ENCODE peak calls at places on chromosomes 4 and X, in seven cellular contexts. One of them, this sample, is unnamed.

GRCh38 chr4:61379406-61379805 is 179.3 kb downstream of the ADGRL3 start:
- DNase-seq in left colon: no peak
- DNase-seq in activated CD4-positive, alpha-beta T cell treated with anti-CD3 and anti-CD28 coated beads, Interleukin-2, amount 50 U/mL, for 4 hours: no peak
- DNase-seq in iris pigment epithelial cell: no peak
- DNase-seq in iPS-NIHi11: no peak
- DNase-seq in AG09309: no peak
- DNase-seq in Kasumi-1: no peak
- DNase-seq in this sample: no peak

GRCh38 chrX:22534643-22535042 is 261.9 kb downstream of the CBLL2 start:
- DNase-seq in left colon: no peak
- DNase-seq in activated CD4-positive, alpha-beta T cell treated with anti-CD3 and anti-CD28 coated beads, Interleukin-2, amount 50 U/mL, for 4 hours: no peak
- DNase-seq in iris pigment epithelial cell: peak
- DNase-seq in iPS-NIHi11: no peak
- DNase-seq in AG09309: peak
- DNase-seq in Kasumi-1: no peak
- DNase-seq in this sample: no peak

GRCh38 chr4:158768577-158769174 is at the start of gene FNIP2:
- DNase-seq in left colon: peak
- DNase-seq in activated CD4-positive, alpha-beta T cell treated with anti-CD3 and anti-CD28 coated beads, Interleukin-2, amount 50 U/mL, for 4 hours: peak
- DNase-seq in iris pigment epithelial cell: peak
- DNase-seq in iPS-NIHi11: peak
- DNase-seq in AG09309: no peak
- DNase-seq in Kasumi-1: peak
- DNase-seq in this sample: no peak

GRCh38 chr4:136637071-136637777 is 895.1 kb downstream of the PCDH18 start:
- DNase-seq in left colon: no peak
- DNase-seq in activated CD4-positive, alpha-beta T cell treated with anti-CD3 and anti-CD28 coated beads, Interleukin-2, amount 50 U/mL, for 4 hours: no peak
- DNase-seq in iris pigment epithelial cell: peak
- DNase-seq in iPS-NIHi11: peak
- DNase-seq in AG09309: no peak
- DNase-seq in Kasumi-1: peak
- DNase-seq in this sample: no peak

GRCh38 chrX:24426921-24427746 is 38.0 kb upstream of the PDK3 start:
- DNase-seq in left colon: no peak
- DNase-seq in activated CD4-positive, alpha-beta T cell treated with anti-CD3 and anti-CD28 coated beads, Interleukin-2, amount 50 U/mL, for 4 hours: no peak
- DNase-seq in iris pigment epithelial cell: no peak
- DNase-seq in iPS-NIHi11: no peak
- DNase-seq in AG09309: no peak
- DNase-seq in Kasumi-1: no peak
- DNase-seq in this sample: no peak

GRCh38 chrX:77510007-77510406 is 62.8 kb downstream of the FGF16 start:
- DNase-seq in left colon: no peak
- DNase-seq in activated CD4-positive, alpha-beta T cell treated with anti-CD3 and anti-CD28 coated beads, Interleukin-2, amount 50 U/mL, for 4 hours: no peak
- DNase-seq in iris pigment epithelial cell: no peak
- DNase-seq in iPS-NIHi11: no peak
- DNase-seq in AG09309: no peak
- DNase-seq in Kasumi-1: no peak
- DNase-seq in this sample: no peak

GRCh38 chr4:186939226-186939625 is 215.6 kb upstream of the FAT1 start:
- DNase-seq in left colon: no peak
- DNase-seq in activated CD4-positive, alpha-beta T cell treated with anti-CD3 and anti-CD28 coated beads, Interleukin-2, amount 50 U/mL, for 4 hours: no peak
- DNase-seq in iris pigment epithelial cell: no peak
- DNase-seq in iPS-NIHi11: no peak
- DNase-seq in AG09309: no peak
- DNase-seq in Kasumi-1: peak
- DNase-seq in this sample: no peak

GRCh38 chr4:184295206-184295605 is 77.5 kb upstream of the ENPP6 start:
- DNase-seq in left colon: peak
- DNase-seq in activated CD4-positive, alpha-beta T cell treated with anti-CD3 and anti-CD28 coated beads, Interleukin-2, amount 50 U/mL, for 4 hours: no peak
- DNase-seq in iris pigment epithelial cell: no peak
- DNase-seq in iPS-NIHi11: no peak
- DNase-seq in AG09309: no peak
- DNase-seq in Kasumi-1: no peak
- DNase-seq in this sample: no peak

GRCh38 chrX:39907964-39908616 is 189.7 kb downstream of the BCOR start:
- DNase-seq in left colon: no peak
- DNase-seq in activated CD4-positive, alpha-beta T cell treated with anti-CD3 and anti-CD28 coated beads, Interleukin-2, amount 50 U/mL, for 4 hours: no peak
- DNase-seq in iris pigment epithelial cell: peak
- DNase-seq in iPS-NIHi11: peak
- DNase-seq in AG09309: peak
- DNase-seq in Kasumi-1: no peak
- DNase-seq in this sample: peak

GRCh38 chr4:2797545-2798305 is 4.8 kb downstream of the SH3BP2 start:
- DNase-seq in left colon: peak
- DNase-seq in activated CD4-positive, alpha-beta T cell treated with anti-CD3 and anti-CD28 coated beads, Interleukin-2, amount 50 U/mL, for 4 hours: peak
- DNase-seq in iris pigment epithelial cell: no peak
- DNase-seq in iPS-NIHi11: no peak
- DNase-seq in AG09309: no peak
- DNase-seq in Kasumi-1: peak
- DNase-seq in this sample: no peak

GRCh38 chr4:2259541-2260267 is 2.2 kb downstream of the MXD4 start:
- DNase-seq in left colon: peak
- DNase-seq in activated CD4-positive, alpha-beta T cell treated with anti-CD3 and anti-CD28 coated beads, Interleukin-2, amount 50 U/mL, for 4 hours: no peak
- DNase-seq in iris pigment epithelial cell: no peak
- DNase-seq in iPS-NIHi11: no peak
- DNase-seq in AG09309: no peak
- DNase-seq in Kasumi-1: no peak
- DNase-seq in this sample: no peak

GRCh38 chrX:22383988-22384387 is 111.3 kb downstream of the CBLL2 start:
- DNase-seq in left colon: no peak
- DNase-seq in activated CD4-positive, alpha-beta T cell treated with anti-CD3 and anti-CD28 coated beads, Interleukin-2, amount 50 U/mL, for 4 hours: no peak
- DNase-seq in iris pigment epithelial cell: no peak
- DNase-seq in iPS-NIHi11: peak
- DNase-seq in AG09309: no peak
- DNase-seq in Kasumi-1: no peak
- DNase-seq in this sample: no peak

GRCh38 chrX:153725832-153726285 is 1.2 kb downstream of the ABCD1 start:
- DNase-seq in left colon: no peak
- DNase-seq in activated CD4-positive, alpha-beta T cell treated with anti-CD3 and anti-CD28 coated beads, Interleukin-2, amount 50 U/mL, for 4 hours: no peak
- DNase-seq in iris pigment epithelial cell: no peak
- DNase-seq in iPS-NIHi11: no peak
- DNase-seq in AG09309: no peak
- DNase-seq in Kasumi-1: no peak
- DNase-seq in this sample: no peak

GRCh38 chr4:81398379-81398778 is 73.3 kb downstream of the RASGEF1B start:
- DNase-seq in left colon: no peak
- DNase-seq in activated CD4-positive, alpha-beta T cell treated with anti-CD3 and anti-CD28 coated beads, Interleukin-2, amount 50 U/mL, for 4 hours: no peak
- DNase-seq in iris pigment epithelial cell: no peak
- DNase-seq in iPS-NIHi11: no peak
- DNase-seq in AG09309: no peak
- DNase-seq in Kasumi-1: no peak
- DNase-seq in this sample: no peak

GRCh38 chr4:167903291-167903721 is 189.0 kb upstream of the ANXA10 start:
- DNase-seq in left colon: no peak
- DNase-seq in activated CD4-positive, alpha-beta T cell treated with anti-CD3 and anti-CD28 coated beads, Interleukin-2, amount 50 U/mL, for 4 hours: no peak
- DNase-seq in iris pigment epithelial cell: peak
- DNase-seq in iPS-NIHi11: no peak
- DNase-seq in AG09309: no peak
- DNase-seq in Kasumi-1: no peak
- DNase-seq in this sample: no peak

GRCh38 chr4:12875640-12876243 is 608.4 kb downstream of the RAB28 start:
- DNase-seq in left colon: no peak
- DNase-seq in activated CD4-positive, alpha-beta T cell treated with anti-CD3 and anti-CD28 coated beads, Interleukin-2, amount 50 U/mL, for 4 hours: no peak
- DNase-seq in iris pigment epithelial cell: no peak
- DNase-seq in iPS-NIHi11: no peak
- DNase-seq in AG09309: no peak
- DNase-seq in Kasumi-1: no peak
- DNase-seq in this sample: no peak

This sample was measured in GM04503.